ENCODE peak calls at places on chromosome 16, in eight cellular contexts. N, Y, L, X, H, G, Z and W are unnamed samples.

GRCh38 chr16:87348616-87349157 is 31.5 kb upstream of the C16orf95 start:
- DNase-seq in X (no peak), L (no peak), G (no peak), Z (no peak), H (no peak), N (no peak), Y (no peak), W (no peak)

GRCh38 chr16:66490774-66491715 is 58.9 kb downstream of the TK2 start:
- DNase-seq in L (no peak), H (no peak), Y (no peak), G (no peak), Z (no peak), X (no peak), N (no peak), W (no peak)

GRCh38 chr16:65737831-65738230 is 616.0 kb upstream of the CDH11 start:
- DNase-seq in H (no peak), L (no peak), N (peak), G (peak), Y (no peak), Z (peak), X (no peak), W (no peak)

GRCh38 chr16:3246876-3247275 is 9.6 kb downstream of the MEFV start:
- DNase-seq in G (no peak), X (no peak), N (no peak), Z (no peak), L (no peak), Y (no peak), H (no peak), W (no peak)

GRCh38 chr16:8716592-8716991 is 42.2 kb downstream of the ABAT start:
- DNase-seq in X (no peak), H (no peak), G (peak), L (no peak), N (peak), Y (no peak), Z (no peak), W (no peak)

GRCh38 chr16:82262244-82262643 is 92.2 kb upstream of the MPHOSPH6 start:
- DNase-seq in H (no peak), G (no peak), Y (no peak), L (no peak), X (no peak), N (no peak), Z (no peak), W (no peak)

GRCh38 chr16:10183606-10183959 is 1.4 kb upstream of the GRIN2A start:
- DNase-seq in Y (no peak), H (no peak), X (no peak), Z (no peak), G (no peak), N (no peak), L (no peak), W (no peak)

GRCh38 chr16:58638148-58639036 is 8.8 kb upstream of the CNOT1 start:
- DNase-seq in L (peak), H (peak), Y (peak), Z (peak), G (no peak), X (no peak), N (no peak), W (no peak)

GRCh38 chr16:81556715-81557284 is 112.2 kb downstream of the CMIP start:
- DNase-seq in G (no peak), L (peak), X (peak), Y (no peak), Z (no peak), H (no peak), N (no peak), W (no peak)

GRCh38 chr16:49012961-49013726 is 268.5 kb downstream of the CBLN1 start:
- DNase-seq in X (no peak), Y (no peak), N (no peak), L (no peak), Z (no peak), G (peak), H (no peak), W (no peak)

GRCh38 chr16:4613636-4614570 is 785 bp downstream of the UBALD1 start:
- DNase-seq in H (peak), Y (no peak), G (no peak), L (peak), X (no peak), N (no peak), Z (no peak), W (no peak)

GRCh38 chr16:30113031-30113710 is at the start of gene GDPD3:
- DNase-seq in N (no peak), X (no peak), G (no peak), H (no peak), Z (peak), L (no peak), Y (no peak), W (no peak)

GRCh38 chr16:21088143-21088542 is 62.5 kb downstream of the DNAH3 start:
- DNase-seq in G (no peak), Y (no peak), N (no peak), H (no peak), Z (no peak), X (no peak), L (no peak), W (no peak)

GRCh38 chr16:56855201-56855600 is 9.8 kb upstream of the SLC12A3 start:
- DNase-seq in Y (no peak), X (no peak), H (no peak), G (no peak), N (no peak), Z (no peak), L (no peak), W (no peak)

GRCh38 chr16:50809561-50809960 is 67.7 kb downstream of the CYLD start:
- DNase-seq in Z (no peak), Y (no peak), G (no peak), H (no peak), L (no peak), N (no peak), X (no peak), W (no peak)

GRCh38 chr16:50065241-50065623 is 538 bp upstream of the HEATR3 start:
- DNase-seq in L (no peak), H (no peak), X (no peak), N (no peak), G (no peak), Z (no peak), Y (no peak), W (no peak)

GRCh38 chr16:86951831-86952598 is 365.2 kb downstream of the C16orf95 start:
- DNase-seq in X (no peak), H (peak), L (peak), Z (no peak), N (no peak), G (no peak), Y (peak), W (no peak)

GRCh38 chr16:1181715-1182671 is 29.1 kb downstream of the CACNA1H start:
- DNase-seq in G (no peak), Y (peak), Z (peak), H (peak), X (no peak), L (peak), N (no peak), W (no peak)

GRCh38 chr16:31487720-31488629 is 5.1 kb downstream of the SLC5A2 start:
- DNase-seq in X (peak), Y (no peak), H (no peak), N (peak), Z (peak), L (peak), G (peak), W (peak)

GRCh38 chr16:21239646-21240045 is 6.1 kb downstream of the ANKS4B start:
- DNase-seq in N (no peak), X (no peak), Z (no peak), G (no peak), Y (no peak), L (no peak), H (no peak), W (no peak)

GRCh38 chr16:73565263-73565662 is 517.3 kb upstream of the ZFHX3 start:
- DNase-seq in Y (no peak), Z (no peak), L (no peak), H (no peak), N (no peak), X (no peak), G (no peak), W (no peak)

GRCh38 chr16:8686031-8686621 is 11.7 kb downstream of the ABAT start:
- DNase-seq in N (peak), X (no peak), H (no peak), Z (peak), L (no peak), G (no peak), Y (no peak), W (no peak)

GRCh38 chr16:82187829-82188228 is 17.8 kb upstream of the MPHOSPH6 start:
- DNase-seq in H (no peak), N (no peak), L (no peak), Z (no peak), Y (no peak), G (no peak), X (no peak), W (no peak)

GRCh38 chr16:87789437-87790277 is 23.9 kb upstream of the KLHDC4 start:
- DNase-seq in L (no peak), N (no peak), H (peak), Y (peak), Z (no peak), G (no peak), X (no peak), W (no peak)

GRCh38 chr16:53792161-53792951 is 88.4 kb downstream of the FTO start:
- DNase-seq in Z (no peak), G (no peak), H (no peak), X (no peak), N (no peak), L (no peak), Y (no peak), W (no peak)